ENCODE peak calls at places on chromosomes 16 and 17, in four cellular contexts. G is H1, Q is GM12878, L is K562. X is an unnamed sample.

GRCh38 chr17:66542183-66542966 is 240.0 kb downstream of the PRKCA start:
- DNase-seq in Q (peak; percentile 62), G (no peak), L (peak; percentile 17), X (no peak)

GRCh38 chr16:64981568-64982281 is 140.1 kb downstream of the CDH11 start:
- DNase-seq in Q (no peak), L (no peak), G (no peak), X (no peak)

GRCh38 chr16:54123766-54124165 is 162.8 kb downstream of the IRX3 start:
- DNase-seq in Q (no peak), L (no peak), G (no peak), X (no peak)

GRCh38 chr16:58001781-58002410 is 689 bp downstream of the USB1 start:
- DNase-seq in L (no peak), Q (no peak), G (no peak), X (no peak)

GRCh38 chr17:75783069-75783783 is 1.4 kb upstream of the UNK start:
- DNase-seq in G (no peak), Q (peak; percentile 83), L (no peak), X (peak; percentile 80)

GRCh38 chr17:62859146-62859545 is 51.0 kb upstream of the MARCHF10 start:
- DNase-seq in L (no peak), Q (no peak), G (no peak), X (no peak)

GRCh38 chr17:48492401-48493298 is 38.2 kb downstream of the HOXB1 start:
- DNase-seq in L (peak; percentile 87), Q (no peak), G (no peak), X (no peak)

GRCh38 chr17:32859857-32860525 is 16.9 kb downstream of the MYO1D start:
- DNase-seq in Q (no peak), G (no peak), L (peak; percentile 50), X (no peak)

GRCh38 chr17:67386965-67387551 is 10.0 kb downstream of the PITPNC1 start:
- DNase-seq in G (no peak), Q (no peak), L (peak; percentile 67), X (peak; percentile 64)

GRCh38 chr17:7707446-7707845 is 2.4 kb downstream of the EFNB3 start:
- DNase-seq in G (no peak), Q (no peak), L (no peak), X (no peak)

GRCh38 chr16:67173808-67174705 is 3.7 kb downstream of the NOL3 start:
- DNase-seq in G (no peak), L (no peak), Q (no peak), X (no peak)

GRCh38 chr16:46743232-46743719 is 4.9 kb downstream of the MYLK3 start:
- DNase-seq in L (peak; percentile 76), G (no peak), Q (no peak), X (no peak)

GRCh38 chr16:70780546-70780945 is 20.4 kb downstream of the VAC14 start:
- DNase-seq in Q (no peak), G (no peak), L (no peak), X (no peak)

GRCh38 chr16:88389621-88390160 is 6.9 kb downstream of the ZNF469 start:
- DNase-seq in L (no peak), G (no peak), Q (no peak), X (no peak)

GRCh38 chr16:14289692-14290340 is 218.7 kb downstream of the MRTFB start:
- DNase-seq in G (no peak), L (peak; percentile 70), Q (no peak), X (peak; percentile 64)

GRCh38 chr16:8686879-8687278 is 12.5 kb downstream of the ABAT start:
- DNase-seq in G (no peak), Q (no peak), L (no peak), X (no peak)

GRCh38 chr16:73768786-73769203 is 527.8 kb upstream of the PSMD7 start:
- DNase-seq in Q (no peak), L (no peak), G (no peak), X (no peak)

GRCh38 chr17:63930951-63931575 is 1.1 kb downstream of the CD79B start:
- DNase-seq in Q (no peak), L (peak; percentile 82), G (no peak), X (no peak)

GRCh38 chr17:68440526-68440925 is 16.8 kb downstream of the WIPI1 start:
- DNase-seq in G (no peak), L (no peak), Q (no peak), X (no peak)

GRCh38 chr16:51163366-51163765 is 12.3 kb upstream of the SALL1 start:
- DNase-seq in Q (no peak), G (no peak), L (no peak), X (no peak)

GRCh38 chr16:5928476-5929055 is 831.0 kb upstream of the EEF2KMT start:
- DNase-seq in L (no peak), G (peak; percentile 49), Q (no peak), X (no peak)

GRCh38 chr17:28888832-28889231 is 8.7 kb downstream of the FLOT2 start:
- DNase-seq in L (no peak), G (no peak), Q (no peak), X (no peak)

GRCh38 chr16:68272501-68273209 is 8.3 kb downstream of the SLC7A6 start:
- DNase-seq in Q (no peak), G (no peak), L (no peak), X (no peak)

GRCh38 chr17:36524428-36524876 is 10.2 kb downstream of the MYO19 start:
- DNase-seq in Q (no peak), G (no peak), L (no peak), X (no peak)

GRCh38 chr16:17370233-17371013 is 100.3 kb downstream of the XYLT1 start:
- DNase-seq in G (no peak), L (no peak), Q (no peak), X (no peak)

GRCh38 chr16:11047057-11047456 is 102.7 kb downstream of the CLEC16A start:
- DNase-seq in L (no peak), Q (no peak), G (no peak), X (no peak)

GRCh38 chr17:17381438-17382059 is 78.4 kb downstream of the NT5M start:
- DNase-seq in L (no peak), G (no peak), Q (no peak), X (no peak)

GRCh38 chr16:19926449-19927390 is 42.1 kb upstream of the GPRC5B start:
- DNase-seq in Q (no peak), L (no peak), G (no peak), X (peak; percentile 50)

GRCh38 chr17:412211-413015 is 59.8 kb upstream of the RPH3AL start:
- DNase-seq in L (peak; percentile 24), G (no peak), Q (no peak), X (peak; percentile 21)

GRCh38 chr16:10080031-10080772 is 102.0 kb downstream of the GRIN2A start:
- DNase-seq in Q (no peak), G (no peak), L (no peak), X (peak; percentile 15)

GRCh38 chr17:37643829-37644228 is 583 bp upstream of the DDX52 start:
- DNase-seq in G (no peak), Q (no peak), L (no peak), X (no peak)

GRCh38 chr16:66859397-66860068 is 15.3 kb downstream of the CA7 start:
- DNase-seq in L (no peak), G (no peak), Q (no peak), X (no peak)

GRCh38 chr16:64282181-64282580 is 839.7 kb downstream of the CDH11 start:
- DNase-seq in L (no peak), G (no peak), Q (no peak), X (no peak)

GRCh38 chr17:78125976-78126894 is 2.3 kb downstream of the TMC6 start:
- DNase-seq in Q (no peak), L (no peak), G (no peak), X (no peak)

GRCh38 chr17:68456529-68457167 is 648 bp downstream of the WIPI1 start:
- DNase-seq in Q (no peak), G (peak; percentile 58), L (no peak), X (peak; percentile 72)

GRCh38 chr16:78984887-78985464 is 615.6 kb downstream of the MAF start:
- DNase-seq in Q (no peak), G (no peak), L (no peak), X (no peak)

GRCh38 chr17:73536700-73537680 is 107.3 kb downstream of the SDK2 start:
- DNase-seq in G (no peak), L (no peak), Q (no peak), X (no peak)

DNA sequence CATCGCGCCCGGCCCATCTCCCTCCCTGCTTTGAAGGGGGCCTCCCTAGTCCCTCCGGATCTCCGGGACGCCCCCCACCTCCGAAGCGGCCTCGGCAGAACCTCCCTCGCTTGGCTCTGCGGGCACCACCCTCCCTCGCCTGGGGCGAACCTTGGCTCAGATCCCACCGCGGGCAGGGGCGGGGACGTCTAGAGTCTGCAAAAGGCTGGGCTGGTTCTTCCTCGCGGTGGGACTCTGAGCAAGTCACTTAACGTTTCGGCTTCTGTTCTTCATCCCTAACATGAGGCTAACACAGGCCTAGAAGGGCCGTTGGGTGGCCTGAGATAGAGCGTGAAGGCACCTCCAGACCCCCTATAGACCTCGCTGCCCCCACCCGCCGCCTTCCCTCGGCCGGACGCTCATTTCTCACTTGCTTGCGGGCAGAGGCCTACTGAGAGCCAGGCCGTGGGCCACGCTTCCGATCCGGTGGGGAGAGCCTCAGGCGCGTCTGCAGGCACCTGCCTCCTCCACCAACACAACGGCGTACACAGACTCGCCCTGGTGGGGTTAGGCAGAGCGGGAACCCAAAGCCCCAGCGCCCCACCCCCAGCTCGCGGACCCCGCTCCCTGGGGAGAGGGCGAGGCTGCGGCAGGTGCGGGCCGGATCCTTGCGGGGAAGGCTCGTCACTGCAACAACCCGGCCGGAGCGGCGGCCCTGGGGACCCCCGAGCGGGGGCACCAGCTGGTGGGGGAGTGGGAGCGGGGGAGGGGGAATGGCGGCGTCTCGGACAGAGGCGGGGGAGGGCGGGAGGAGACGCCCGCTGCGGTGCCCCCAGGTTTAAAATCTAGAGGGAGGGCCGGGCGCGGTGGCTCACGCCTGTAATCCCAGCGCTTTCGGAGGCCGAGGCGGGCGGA is 5.4 kb downstream of the MYO1C start:
- DNase-seq in G (no peak), Q (peak; percentile 40), L (peak; percentile 26), X (peak; percentile 68)
- TF ChIP-seq EGR1 in G (no peak), Q (peak; percentile 40), L (no peak), X (no peak)

DNA sequence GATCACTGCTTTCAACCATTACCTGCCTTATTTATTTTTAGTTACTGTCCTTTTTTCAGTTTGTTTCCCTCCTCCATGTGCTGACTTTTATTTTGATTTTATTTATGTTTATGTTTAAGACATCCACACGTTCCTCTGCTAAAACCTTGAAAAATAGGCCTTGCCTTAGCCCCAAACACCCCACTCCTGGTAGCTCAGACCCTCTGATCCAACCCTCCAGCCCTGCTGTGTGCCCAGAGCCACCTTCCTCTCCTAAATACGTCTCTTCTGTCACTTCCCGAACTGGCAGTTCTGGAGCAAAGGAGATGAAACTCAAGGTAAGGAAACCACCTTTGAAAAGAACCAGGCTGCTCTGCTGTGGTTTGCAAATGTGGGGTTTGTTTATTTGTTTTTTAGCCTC is 9.3 kb upstream of the STH start:
- DNase-seq in L (no peak), Q (no peak), G (no peak), X (no peak)
- TF ChIP-seq ZNF274 in L (no peak), Q (no peak), G (no peak), X (no peak)

GRCh38 chr17:39626671-39627169 is at the start of gene PPP1R1B:
- DNase-seq in G (no peak), Q (no peak), L (no peak), X (no peak)
- H3K4me2 ChIP-seq in G (peak within 1 kb of the TSS; percentile 84), Q (no peak within 1 kb of the TSS), L (no peak within 1 kb of the TSS), X (no peak within 1 kb of the TSS)

GRCh38 chr17:2410951-2411350 is 10.1 kb upstream of the MNT start:
- DNase-seq in Q (no peak), L (no peak), G (no peak), X (no peak)

GRCh38 chr17:2414665-2415064 is 13.8 kb upstream of the MNT start:
- DNase-seq in Q (no peak), G (no peak), L (no peak), X (no peak)

GRCh38 chr17:2416010-2416734 is 15.3 kb upstream of the MNT start:
- DNase-seq in G (no peak), Q (no peak), L (peak; percentile 74), X (no peak)

GRCh38 chr17:2415081-2415480 is 14.2 kb upstream of the MNT start:
- DNase-seq in G (no peak), Q (no peak), L (no peak), X (no peak)

GRCh38 chr17:2412561-2413021 is 11.7 kb upstream of the MNT start:
- DNase-seq in G (no peak), Q (no peak), L (no peak), X (no peak)
- TF ChIP-seq EGR1 in G (no peak), Q (no peak), L (no peak), X (no peak)